ENCODE peak calls at places on chromosome 18, in four cellular contexts. E is neural progenitor cell, A is fibroblast of lung, G is MM.1S. U is an unnamed sample.

GRCh38 chr18:8046421-8046820 is 479.3 kb downstream of the PTPRM start:
- DNase-seq in A (no peak), E (no peak), G (no peak), U (no peak)

GRCh38 chr18:79555885-79556284 is 123.7 kb upstream of the CTDP1 start:
- DNase-seq in G (no peak), A (no peak), E (no peak), U (no peak)

GRCh38 chr18:62357079-62357719 is 32.1 kb downstream of the TNFRSF11A start:
- DNase-seq in G (no peak), E (no peak), A (no peak), U (no peak)

GRCh38 chr18:2914844-2915243 is 68.0 kb downstream of the EMILIN2 start:
- DNase-seq in E (no peak), G (no peak), A (peak; percentile 57), U (no peak)

GRCh38 chr18:51028201-51028805 is 1.7 kb upstream of the SMAD4 start:
- DNase-seq in G (no peak), A (peak; percentile 29), E (no peak), U (no peak)

GRCh38 chr18:2910751-2911425 is 64.1 kb downstream of the EMILIN2 start:
- DNase-seq in A (no peak), G (no peak), E (no peak), U (no peak)

GRCh38 chr18:79521806-79522205 is 126.1 kb downstream of the NFATC1 start:
- DNase-seq in A (no peak), G (no peak), E (no peak), U (no peak)

GRCh38 chr18:36650206-36650605 is 178.6 kb downstream of the TPGS2 start:
- DNase-seq in G (no peak), E (no peak), A (no peak), U (no peak)

GRCh38 chr18:600107-600506 is 3.3 kb downstream of the CLUL1 start:
- DNase-seq in G (no peak), E (no peak), A (no peak), U (no peak)

GRCh38 chr18:22428672-22429071 is 11.0 kb upstream of the CTAGE1 start:
- DNase-seq in G (no peak), A (no peak), E (no peak), U (no peak)

GRCh38 chr18:29181151-29181901 is 1004.4 kb upstream of the CDH2 start:
- DNase-seq in A (peak; percentile 96), G (no peak), E (no peak), U (no peak)

GRCh38 chr18:12882416-12882815 is 1.6 kb downstream of the PTPN2 start:
- DNase-seq in G (no peak), A (peak; percentile 30), E (no peak), U (no peak)

GRCh38 chr18:6058941-6059340 is 163.6 kb upstream of the TMEM200C start:
- DNase-seq in E (peak; percentile 61), A (peak; percentile 25), G (no peak), U (no peak)

GRCh38 chr18:34809697-34810096 is 99.6 kb downstream of the DTNA start:
- DNase-seq in E (peak; percentile 56), G (no peak), A (peak; percentile 63), U (peak; percentile 21)
- TF ChIP-seq CTCF in E (peak; percentile 72), G (peak; percentile 48), A (peak; percentile 68), U (peak; percentile 63)

GRCh38 chr18:58861853-58862252 is 2.8 kb upstream of the ZNF532 start:
- DNase-seq in G (no peak), A (no peak), E (no peak), U (no peak)
- H3K4me3 ChIP-seq in G (no peak overlapping the region), A (no peak overlapping the region), E (peak overlapping the region; percentile 71), U (no peak overlapping the region)

GRCh38 chr18:67517224-67517765 is 775 bp upstream of the DSEL start:
- DNase-seq in A (no peak), E (peak; percentile 17), G (no peak), U (no peak)
- TF ChIP-seq CTCF in A (no peak), E (no peak), G (no peak), U (no peak)

GRCh38 chr18:48961547-48961946 is 10.8 kb upstream of the SMAD7 start:
- DNase-seq in G (no peak), A (peak; percentile 28), E (no peak), U (no peak)

GRCh38 chr18:48958951-48959350 is 8.2 kb upstream of the SMAD7 start:
- DNase-seq in E (no peak), G (no peak), A (no peak), U (no peak)

GRCh38 chr18:48962252-48962856 is 11.6 kb upstream of the SMAD7 start:
- DNase-seq in A (no peak), G (no peak), E (no peak), U (no peak)

GRCh38 chr18:48959551-48959920 is 8.8 kb upstream of the SMAD7 start:
- DNase-seq in E (no peak), A (no peak), G (no peak), U (no peak)

GRCh38 chr18:48959921-48960920 is 9.5 kb upstream of the SMAD7 start:
- DNase-seq in G (no peak), E (peak; percentile 78), A (peak; percentile 37), U (no peak)
- H3K4me3 ChIP-seq in G (no peak overlapping the region), E (no peak overlapping the region), A (no peak overlapping the region), U (no peak overlapping the region)

GRCh38 chr18:74806700-74807416 is 209.2 kb downstream of the ZNF407 start:
- DNase-seq in A (peak; percentile 75), G (peak; percentile 52), E (no peak), U (peak; percentile 36)
- TF ChIP-seq CTCF in A (no peak), G (no peak), E (no peak), U (no peak)